ENCODE peak calls at places on chromosome 6, in eight cellular contexts. R is stimulated activated CD4-positive, alpha-beta T cell treated with anti-CD3 and anti-CD28 coated beads, Interleukin-15, amount 100 ng/mL, for 1 hour; A is dermis microvascular lymphatic vessel endothelial cell; N is epithelial cell of prostate; K is heart right ventricle; Y is K562; E is GM13977; P is stromal cell of bone marrow. B is an unnamed sample.

GRCh38 chr6:56593801-56594318 is 48.8 kb downstream of the DST start:
- DNase-seq in R (no peak), A (no peak), N (no peak), K (no peak), Y (no peak), E (peak; percentile 63), P (no peak), B (no peak)

GRCh38 chr6:139282684-139283083 is 9.1 kb downstream of the TXLNB start:
- DNase-seq in R (no peak), A (no peak), N (no peak), K (no peak), Y (no peak), E (no peak), P (no peak), B (no peak)

GRCh38 chr6:134903448-134903847 is 46.5 kb downstream of the ALDH8A1 start:
- DNase-seq in R (no peak), A (no peak), N (no peak), K (no peak), Y (no peak), E (no peak), P (no peak), B (no peak)

GRCh38 chr6:161921602-161922400 is 647.9 kb upstream of the AGPAT4 start:
- DNase-seq in R (no peak), A (no peak), N (no peak), K (no peak), Y (no peak), E (no peak), P (no peak), B (no peak)

GRCh38 chr6:143195349-143195845 is 134.7 kb downstream of the AIG1 start:
- DNase-seq in R (no peak), A (peak; percentile 80), N (no peak), K (peak; percentile 39), Y (peak; percentile 30), E (no peak), P (no peak), B (peak; percentile 27)

GRCh38 chr6:156787569-156788492 is 10.7 kb downstream of the ARID1B start:
- DNase-seq in R (no peak), A (no peak), N (no peak), K (no peak), Y (no peak), E (no peak), P (no peak), B (no peak)

GRCh38 chr6:35096129-35096852 is 44.8 kb downstream of the TCP11 start:
- DNase-seq in R (no peak), A (peak; percentile 84), N (no peak), K (no peak), Y (no peak), E (no peak), P (peak; percentile 57), B (peak; percentile 31)

GRCh38 chr6:78854501-78854900 is 12.8 kb upstream of the IRAK1BP1 start:
- DNase-seq in R (no peak), A (no peak), N (no peak), K (no peak), Y (no peak), E (no peak), P (no peak), B (no peak)

GRCh38 chr6:64890609-64891008 is 816.4 kb downstream of the EYS start:
- DNase-seq in R (no peak), A (peak; percentile 47), N (no peak), K (no peak), Y (no peak), E (no peak), P (no peak), B (peak; percentile 48)

GRCh38 chr6:41176189-41176588 is 13.3 kb upstream of the TREM2 start:
- DNase-seq in R (no peak), A (no peak), N (no peak), K (no peak), Y (no peak), E (no peak), P (no peak), B (no peak)

B was measured in glomerular endothelial cell.